ENCODE peak calls at places on chromosomes 3 and 15, in four cellular contexts. One of them, this sample, is unnamed.

GRCh38 chr15:74322558-74323180 is 44.8 kb downstream of the CYP11A1 start:
- DNase-seq in epithelial cell of esophagus: peak
- DNase-seq in OCI-LY7: peak
- DNase-seq in MCF 10A: peak
- DNase-seq in this sample: no peak

GRCh38 chr3:18416332-18416731 is 8.8 kb downstream of the SATB1 start:
- DNase-seq in epithelial cell of esophagus: no peak
- DNase-seq in OCI-LY7: no peak
- DNase-seq in MCF 10A: no peak
- DNase-seq in this sample: no peak

GRCh38 chr15:81966628-81967027 is 79.2 kb downstream of the MEX3B start:
- DNase-seq in epithelial cell of esophagus: no peak
- DNase-seq in OCI-LY7: no peak
- DNase-seq in MCF 10A: no peak
- DNase-seq in this sample: no peak

GRCh38 chr3:136787226-136787793 is 31.6 kb upstream of the SLC35G2 start:
- DNase-seq in epithelial cell of esophagus: no peak
- DNase-seq in OCI-LY7: peak
- DNase-seq in MCF 10A: peak
- DNase-seq in this sample: no peak

GRCh38 chr3:58169371-58169770 is 41.4 kb downstream of the DNASE1L3 start:
- DNase-seq in epithelial cell of esophagus: no peak
- DNase-seq in OCI-LY7: no peak
- DNase-seq in MCF 10A: no peak
- DNase-seq in this sample: no peak

GRCh38 chr3:65398953-65399352 is 639.8 kb downstream of the MAGI1 start:
- DNase-seq in epithelial cell of esophagus: peak
- DNase-seq in OCI-LY7: no peak
- DNase-seq in MCF 10A: peak
- DNase-seq in this sample: no peak

GRCh38 chr15:28930476-28931291 is 44.9 kb downstream of the APBA2 start:
- DNase-seq in epithelial cell of esophagus: no peak
- DNase-seq in OCI-LY7: no peak
- DNase-seq in MCF 10A: no peak
- DNase-seq in this sample: no peak

GRCh38 chr3:15797600-15798303 is at the start of gene ANKRD28:
- DNase-seq in epithelial cell of esophagus: peak
- DNase-seq in OCI-LY7: peak
- DNase-seq in MCF 10A: peak
- DNase-seq in this sample: peak

GRCh38 chr3:13420817-13421755 is 964 bp upstream of the NUP210 start:
- DNase-seq in epithelial cell of esophagus: no peak
- DNase-seq in OCI-LY7: peak
- DNase-seq in MCF 10A: no peak
- DNase-seq in this sample: no peak

GRCh38 chr3:175598740-175599139 is 739.6 kb downstream of the NAALADL2 start:
- DNase-seq in epithelial cell of esophagus: peak
- DNase-seq in OCI-LY7: no peak
- DNase-seq in MCF 10A: no peak
- DNase-seq in this sample: no peak

GRCh38 chr3:146550743-146551510 is 6.5 kb upstream of the PLSCR1 start:
- DNase-seq in epithelial cell of esophagus: peak
- DNase-seq in OCI-LY7: no peak
- DNase-seq in MCF 10A: peak
- DNase-seq in this sample: peak

GRCh38 chr15:48966595-48967301 is 3.0 kb upstream of the SHC4 start:
- DNase-seq in epithelial cell of esophagus: peak
- DNase-seq in OCI-LY7: no peak
- DNase-seq in MCF 10A: no peak
- DNase-seq in this sample: no peak

GRCh38 chr15:65028921-65029735 is at the start of gene MTFMT:
- DNase-seq in epithelial cell of esophagus: peak
- DNase-seq in OCI-LY7: peak
- DNase-seq in MCF 10A: peak
- DNase-seq in this sample: no peak

GRCh38 chr3:24890012-24890411 is 395.4 kb upstream of the THRB start:
- DNase-seq in epithelial cell of esophagus: peak
- DNase-seq in OCI-LY7: no peak
- DNase-seq in MCF 10A: no peak
- DNase-seq in this sample: no peak

GRCh38 chr3:167094632-167095031 is 285.5 kb downstream of the ZBBX start:
- DNase-seq in epithelial cell of esophagus: no peak
- DNase-seq in OCI-LY7: no peak
- DNase-seq in MCF 10A: no peak
- DNase-seq in this sample: no peak

GRCh38 chr15:69476704-69477473 is 24.3 kb downstream of the RPLP1 start:
- DNase-seq in epithelial cell of esophagus: no peak
- DNase-seq in OCI-LY7: no peak
- DNase-seq in MCF 10A: no peak
- DNase-seq in this sample: no peak

GRCh38 chr3:53941174-53941573 is 49.5 kb upstream of the SELENOK start:
- DNase-seq in epithelial cell of esophagus: peak
- DNase-seq in OCI-LY7: no peak
- DNase-seq in MCF 10A: peak
- DNase-seq in this sample: no peak

GRCh38 chr3:53940651-53941050 is 49.0 kb upstream of the SELENOK start:
- DNase-seq in epithelial cell of esophagus: no peak
- DNase-seq in OCI-LY7: no peak
- DNase-seq in MCF 10A: no peak
- DNase-seq in this sample: no peak

GRCh38 chr3:53939081-53939582 is 47.5 kb upstream of the SELENOK start:
- DNase-seq in epithelial cell of esophagus: no peak
- DNase-seq in OCI-LY7: no peak
- DNase-seq in MCF 10A: no peak
- DNase-seq in this sample: no peak

GRCh38 chr3:53936347-53936746 is 44.7 kb upstream of the SELENOK start:
- DNase-seq in epithelial cell of esophagus: peak
- DNase-seq in OCI-LY7: no peak
- DNase-seq in MCF 10A: no peak
- DNase-seq in this sample: no peak

GRCh38 chr3:53938645-53939044 is 47.0 kb upstream of the SELENOK start:
- DNase-seq in epithelial cell of esophagus: peak
- DNase-seq in OCI-LY7: peak
- DNase-seq in MCF 10A: peak
- DNase-seq in this sample: no peak
- TF ChIP-seq CTCF in epithelial cell of esophagus: peak
- TF ChIP-seq CTCF in OCI-LY7: peak
- TF ChIP-seq CTCF in MCF 10A: peak
- TF ChIP-seq CTCF in this sample: peak

DNA sequence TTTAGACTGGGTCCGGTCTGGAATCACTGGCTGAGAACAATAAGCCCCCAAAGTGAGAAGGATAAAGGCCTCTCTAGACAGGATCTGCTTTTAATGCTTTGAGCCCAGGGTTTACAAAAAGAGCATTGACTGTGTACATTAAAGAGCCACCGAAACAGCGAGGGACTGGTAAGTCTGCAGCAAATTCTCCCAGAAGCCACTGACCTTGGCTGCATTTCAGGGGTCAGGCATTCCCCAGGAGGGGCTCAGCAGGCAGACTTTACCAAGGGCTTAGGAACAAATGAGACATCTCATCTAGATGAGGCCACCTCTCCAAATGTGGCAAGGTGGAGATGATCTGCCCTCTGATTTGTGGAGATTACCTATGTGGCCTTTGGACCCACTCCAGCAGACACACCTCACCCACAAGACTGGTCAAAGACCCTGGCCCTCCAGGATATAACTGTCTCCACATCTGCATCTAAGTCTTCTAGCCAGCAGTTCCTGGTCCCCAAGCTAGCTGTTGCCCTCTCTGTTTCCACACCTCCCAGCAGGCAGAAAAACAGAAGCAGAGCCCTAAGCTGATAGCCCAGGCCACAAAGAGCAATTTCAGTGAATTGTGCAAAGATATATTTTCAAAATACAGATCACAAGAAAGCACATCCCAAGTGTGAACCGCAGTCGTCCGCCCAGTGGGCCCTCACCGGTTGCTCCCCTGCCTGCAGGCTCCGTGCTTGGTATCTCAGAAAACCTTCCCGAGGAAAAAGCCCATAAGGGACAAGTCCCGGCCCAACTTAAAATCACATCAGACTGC is 2.7 kb downstream of the TNIK start:
- DNase-seq in epithelial cell of esophagus: no peak
- DNase-seq in OCI-LY7: no peak
- DNase-seq in MCF 10A: no peak
- DNase-seq in this sample: no peak
- TF ChIP-seq CTCF in epithelial cell of esophagus: no peak
- TF ChIP-seq CTCF in OCI-LY7: no peak
- TF ChIP-seq CTCF in MCF 10A: no peak
- TF ChIP-seq CTCF in this sample: no peak

DNA sequence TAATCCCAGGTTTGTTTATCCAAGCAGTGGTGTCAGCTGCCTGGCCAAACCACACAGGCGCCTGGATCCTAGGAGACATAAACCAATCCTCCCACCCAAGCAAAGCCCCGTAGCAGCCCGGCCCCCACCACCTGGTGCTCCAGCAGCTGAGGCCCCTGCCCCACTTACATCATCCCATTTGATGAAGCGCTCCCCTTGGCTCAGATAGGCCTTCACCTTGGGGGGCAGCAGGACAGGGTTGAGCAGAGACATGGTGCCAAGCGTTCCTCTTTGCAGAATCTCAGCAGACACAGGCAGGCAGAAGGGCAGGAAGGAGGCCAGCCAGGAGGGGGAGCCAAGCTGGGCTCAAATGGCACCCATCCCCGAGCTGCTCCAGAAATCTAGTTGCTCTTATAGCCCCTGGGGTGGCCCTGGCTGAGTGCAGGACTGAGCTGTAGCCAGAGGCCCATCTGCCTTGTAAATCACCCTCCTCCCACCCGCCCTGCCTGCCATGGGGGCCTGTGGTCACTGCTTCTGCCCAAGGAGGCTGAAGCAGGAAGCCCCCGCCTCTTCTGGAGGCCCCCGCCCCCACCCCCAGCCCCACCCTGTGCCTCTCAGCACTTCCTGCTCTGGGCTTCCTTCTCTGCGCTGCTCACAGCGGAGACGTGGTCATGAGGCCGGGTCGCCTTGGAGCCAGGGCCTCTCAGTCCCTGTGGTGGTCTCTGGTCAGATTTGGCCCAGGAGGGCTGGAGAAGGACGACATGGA is at the start of gene PLCB2:
- DNase-seq in epithelial cell of esophagus: no peak
- DNase-seq in OCI-LY7: peak
- DNase-seq in MCF 10A: no peak
- DNase-seq in this sample: no peak
- TF ChIP-seq CTCF in epithelial cell of esophagus: peak
- TF ChIP-seq CTCF in OCI-LY7: peak
- TF ChIP-seq CTCF in MCF 10A: no peak
- TF ChIP-seq CTCF in this sample: peak

GRCh38 chr3:179542375-179542774 is 20.4 kb upstream of the ACTL6A start:
- DNase-seq in epithelial cell of esophagus: no peak
- DNase-seq in OCI-LY7: no peak
- DNase-seq in MCF 10A: no peak
- DNase-seq in this sample: no peak

GRCh38 chr3:179544981-179545645 is 17.6 kb upstream of the ACTL6A start:
- DNase-seq in epithelial cell of esophagus: peak
- DNase-seq in OCI-LY7: no peak
- DNase-seq in MCF 10A: peak
- DNase-seq in this sample: peak

GRCh38 chr3:179541596-179541995 is 21.1 kb upstream of the ACTL6A start:
- DNase-seq in epithelial cell of esophagus: no peak
- DNase-seq in OCI-LY7: no peak
- DNase-seq in MCF 10A: no peak
- DNase-seq in this sample: no peak

GRCh38 chr3:179546814-179547241 is 15.9 kb upstream of the ACTL6A start:
- DNase-seq in epithelial cell of esophagus: peak
- DNase-seq in OCI-LY7: no peak
- DNase-seq in MCF 10A: no peak
- DNase-seq in this sample: no peak

GRCh38 chr3:179541094-179541493 is 21.6 kb upstream of the ACTL6A start:
- DNase-seq in epithelial cell of esophagus: no peak
- DNase-seq in OCI-LY7: no peak
- DNase-seq in MCF 10A: no peak
- DNase-seq in this sample: no peak
- TF ChIP-seq CTCF in epithelial cell of esophagus: no peak
- TF ChIP-seq CTCF in OCI-LY7: no peak
- TF ChIP-seq CTCF in MCF 10A: no peak
- TF ChIP-seq CTCF in this sample: no peak

GRCh38 chr3:54827766-54828165 is 100.1 kb downstream of the LRTM1 start:
- DNase-seq in epithelial cell of esophagus: no peak
- DNase-seq in OCI-LY7: no peak
- DNase-seq in MCF 10A: no peak
- DNase-seq in this sample: no peak

GRCh38 chr3:54830658-54831057 is 97.2 kb downstream of the LRTM1 start:
- DNase-seq in epithelial cell of esophagus: peak
- DNase-seq in OCI-LY7: peak
- DNase-seq in MCF 10A: peak
- DNase-seq in this sample: no peak

GRCh38 chr3:54826255-54826691 is 101.6 kb downstream of the LRTM1 start:
- DNase-seq in epithelial cell of esophagus: no peak
- DNase-seq in OCI-LY7: no peak
- DNase-seq in MCF 10A: no peak
- DNase-seq in this sample: peak

GRCh38 chr3:54831091-54831490 is 96.8 kb downstream of the LRTM1 start:
- DNase-seq in epithelial cell of esophagus: no peak
- DNase-seq in OCI-LY7: no peak
- DNase-seq in MCF 10A: no peak
- DNase-seq in this sample: no peak

DNA sequence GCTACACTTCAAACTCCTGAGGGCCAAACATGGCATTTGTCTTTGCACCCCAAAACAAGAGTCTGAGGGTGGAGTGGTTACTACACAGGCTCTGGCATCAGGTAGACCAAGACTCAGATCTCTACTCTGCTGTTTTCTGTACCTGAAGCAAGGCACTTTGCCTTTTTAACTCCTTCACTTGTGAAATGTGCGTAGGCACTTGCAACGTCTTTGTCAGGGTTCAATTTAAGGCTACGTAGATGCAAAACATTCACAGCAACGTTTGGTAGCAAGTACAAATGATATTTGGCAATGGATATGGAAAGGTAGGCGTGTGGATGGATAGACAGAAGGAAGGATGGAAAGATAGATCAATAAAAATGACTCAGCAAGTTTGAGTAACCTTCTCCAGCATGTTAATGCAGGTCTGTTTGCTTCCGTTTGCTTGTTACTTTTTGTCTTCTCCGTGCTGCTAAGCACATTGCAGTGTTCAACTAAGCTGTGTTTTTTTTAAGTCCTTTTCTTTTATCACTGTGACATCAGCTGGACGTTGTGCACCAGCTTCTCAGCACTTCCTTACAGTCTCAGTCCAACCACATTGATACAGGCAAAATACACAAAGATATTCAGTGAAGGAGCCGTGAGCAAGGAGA is 100.7 kb downstream of the LRTM1 start:
- DNase-seq in epithelial cell of esophagus: no peak
- DNase-seq in OCI-LY7: no peak
- DNase-seq in MCF 10A: no peak
- DNase-seq in this sample: no peak
- TF ChIP-seq CTCF in epithelial cell of esophagus: no peak
- TF ChIP-seq CTCF in OCI-LY7: no peak
- TF ChIP-seq CTCF in MCF 10A: no peak
- TF ChIP-seq CTCF in this sample: no peak

GRCh38 chr3:156341831-156342416 is 213.0 kb downstream of the SSR3 start:
- DNase-seq in epithelial cell of esophagus: no peak
- DNase-seq in OCI-LY7: peak
- DNase-seq in MCF 10A: no peak
- DNase-seq in this sample: no peak
- TF ChIP-seq CTCF in epithelial cell of esophagus: no peak
- TF ChIP-seq CTCF in OCI-LY7: peak
- TF ChIP-seq CTCF in MCF 10A: no peak
- TF ChIP-seq CTCF in this sample: no peak

GRCh38 chr3:151086484-151087456 is 1.3 kb downstream of the MED12L start:
- DNase-seq in epithelial cell of esophagus: peak
- DNase-seq in OCI-LY7: peak
- DNase-seq in MCF 10A: peak
- DNase-seq in this sample: peak
- TF ChIP-seq CTCF in epithelial cell of esophagus: peak
- TF ChIP-seq CTCF in OCI-LY7: peak
- TF ChIP-seq CTCF in MCF 10A: peak
- TF ChIP-seq CTCF in this sample: peak

This sample was measured in BJ.